ENCODE peak calls at places on chromosome 6, in ten cellular contexts. One of them, this sample, is unnamed.

GRCh38 chr6:11615214-11615602 is 77.7 kb downstream of the TMEM170B start:
- DNase-seq in left lung: no peak
- DNase-seq in WERI-Rb-1: no peak
- DNase-seq in A549: no peak
- DNase-seq in T-helper 1 cell: no peak
- DNase-seq in GM18507: no peak
- DNase-seq in AG08396: no peak
- DNase-seq in caudate nucleus: no peak
- DNase-seq in PC-3: peak
- DNase-seq in right atrium auricular region: no peak
- DNase-seq in this sample: no peak

GRCh38 chr6:13190391-13190790 is 137.9 kb downstream of the TBC1D7 start:
- DNase-seq in left lung: no peak
- DNase-seq in WERI-Rb-1: no peak
- DNase-seq in A549: no peak
- DNase-seq in T-helper 1 cell: no peak
- DNase-seq in GM18507: no peak
- DNase-seq in AG08396: no peak
- DNase-seq in caudate nucleus: no peak
- DNase-seq in PC-3: no peak
- DNase-seq in right atrium auricular region: no peak
- DNase-seq in this sample: no peak

GRCh38 chr6:2524090-2524489 is 226.6 kb downstream of the MYLK4 start:
- DNase-seq in left lung: no peak
- DNase-seq in WERI-Rb-1: no peak
- DNase-seq in A549: no peak
- DNase-seq in T-helper 1 cell: no peak
- DNase-seq in GM18507: no peak
- DNase-seq in AG08396: no peak
- DNase-seq in caudate nucleus: no peak
- DNase-seq in PC-3: peak
- DNase-seq in right atrium auricular region: no peak
- DNase-seq in this sample: no peak

GRCh38 chr6:163780993-163781392 is 366.5 kb downstream of the QKI start:
- DNase-seq in left lung: no peak
- DNase-seq in WERI-Rb-1: peak
- DNase-seq in A549: no peak
- DNase-seq in T-helper 1 cell: no peak
- DNase-seq in GM18507: no peak
- DNase-seq in AG08396: no peak
- DNase-seq in caudate nucleus: no peak
- DNase-seq in PC-3: no peak
- DNase-seq in right atrium auricular region: no peak
- DNase-seq in this sample: no peak

GRCh38 chr6:79656134-79656533 is 25.0 kb downstream of the SH3BGRL2 start:
- DNase-seq in left lung: no peak
- DNase-seq in WERI-Rb-1: no peak
- DNase-seq in A549: no peak
- DNase-seq in T-helper 1 cell: no peak
- DNase-seq in GM18507: no peak
- DNase-seq in AG08396: no peak
- DNase-seq in caudate nucleus: no peak
- DNase-seq in PC-3: peak
- DNase-seq in right atrium auricular region: no peak
- DNase-seq in this sample: no peak

GRCh38 chr6:92026878-92027277 is 1392.5 kb downstream of the EPHA7 start:
- DNase-seq in left lung: no peak
- DNase-seq in WERI-Rb-1: no peak
- DNase-seq in A549: no peak
- DNase-seq in T-helper 1 cell: no peak
- DNase-seq in GM18507: no peak
- DNase-seq in AG08396: no peak
- DNase-seq in caudate nucleus: no peak
- DNase-seq in PC-3: no peak
- DNase-seq in right atrium auricular region: no peak
- DNase-seq in this sample: no peak

GRCh38 chr6:71181565-71181964 is 107.0 kb upstream of the OGFRL1 start:
- DNase-seq in left lung: no peak
- DNase-seq in WERI-Rb-1: no peak
- DNase-seq in A549: peak
- DNase-seq in T-helper 1 cell: no peak
- DNase-seq in GM18507: no peak
- DNase-seq in AG08396: peak
- DNase-seq in caudate nucleus: no peak
- DNase-seq in PC-3: peak
- DNase-seq in right atrium auricular region: no peak
- DNase-seq in this sample: no peak

GRCh38 chr6:104940238-104940880 is 16.5 kb upstream of the LIN28B start:
- DNase-seq in left lung: peak
- DNase-seq in WERI-Rb-1: peak
- DNase-seq in A549: no peak
- DNase-seq in T-helper 1 cell: no peak
- DNase-seq in GM18507: no peak
- DNase-seq in AG08396: no peak
- DNase-seq in caudate nucleus: peak
- DNase-seq in PC-3: no peak
- DNase-seq in right atrium auricular region: no peak
- DNase-seq in this sample: no peak

GRCh38 chr6:170403451-170403850 is 96.9 kb downstream of the FAM120B start:
- DNase-seq in left lung: no peak
- DNase-seq in WERI-Rb-1: no peak
- DNase-seq in A549: no peak
- DNase-seq in T-helper 1 cell: no peak
- DNase-seq in GM18507: no peak
- DNase-seq in AG08396: no peak
- DNase-seq in caudate nucleus: no peak
- DNase-seq in PC-3: no peak
- DNase-seq in right atrium auricular region: no peak
- DNase-seq in this sample: no peak

GRCh38 chr6:137342607-137343186 is 123.5 kb upstream of the IFNGR1 start:
- DNase-seq in left lung: no peak
- DNase-seq in WERI-Rb-1: no peak
- DNase-seq in A549: peak
- DNase-seq in T-helper 1 cell: no peak
- DNase-seq in GM18507: no peak
- DNase-seq in AG08396: no peak
- DNase-seq in caudate nucleus: no peak
- DNase-seq in PC-3: no peak
- DNase-seq in right atrium auricular region: no peak
- DNase-seq in this sample: no peak

GRCh38 chr6:1821188-1822183 is 211.8 kb downstream of the FOXC1 start:
- DNase-seq in left lung: no peak
- DNase-seq in WERI-Rb-1: no peak
- DNase-seq in A549: no peak
- DNase-seq in T-helper 1 cell: no peak
- DNase-seq in GM18507: no peak
- DNase-seq in AG08396: peak
- DNase-seq in caudate nucleus: no peak
- DNase-seq in PC-3: no peak
- DNase-seq in right atrium auricular region: no peak
- DNase-seq in this sample: no peak

GRCh38 chr6:4008324-4009047 is 70.5 kb downstream of the FAM217A start:
- DNase-seq in left lung: no peak
- DNase-seq in WERI-Rb-1: no peak
- DNase-seq in A549: peak
- DNase-seq in T-helper 1 cell: no peak
- DNase-seq in GM18507: no peak
- DNase-seq in AG08396: peak
- DNase-seq in caudate nucleus: no peak
- DNase-seq in PC-3: peak
- DNase-seq in right atrium auricular region: no peak
- DNase-seq in this sample: no peak

GRCh38 chr6:91376686-91377085 is 789.8 kb upstream of the MAP3K7 start:
- DNase-seq in left lung: peak
- DNase-seq in WERI-Rb-1: no peak
- DNase-seq in A549: no peak
- DNase-seq in T-helper 1 cell: no peak
- DNase-seq in GM18507: no peak
- DNase-seq in AG08396: no peak
- DNase-seq in caudate nucleus: no peak
- DNase-seq in PC-3: peak
- DNase-seq in right atrium auricular region: no peak
- DNase-seq in this sample: no peak

GRCh38 chr6:5967594-5967993 is 39.1 kb downstream of the NRN1 start:
- DNase-seq in left lung: no peak
- DNase-seq in WERI-Rb-1: no peak
- DNase-seq in A549: no peak
- DNase-seq in T-helper 1 cell: no peak
- DNase-seq in GM18507: no peak
- DNase-seq in AG08396: no peak
- DNase-seq in caudate nucleus: no peak
- DNase-seq in PC-3: peak
- DNase-seq in right atrium auricular region: no peak
- DNase-seq in this sample: no peak

GRCh38 chr6:1735239-1735803 is 125.6 kb downstream of the FOXC1 start:
- DNase-seq in left lung: no peak
- DNase-seq in WERI-Rb-1: no peak
- DNase-seq in A549: no peak
- DNase-seq in T-helper 1 cell: no peak
- DNase-seq in GM18507: no peak
- DNase-seq in AG08396: no peak
- DNase-seq in caudate nucleus: no peak
- DNase-seq in PC-3: no peak
- DNase-seq in right atrium auricular region: no peak
- DNase-seq in this sample: no peak

GRCh38 chr6:28207244-28208179 is 17.6 kb upstream of the ZSCAN9 start:
- DNase-seq in left lung: peak
- DNase-seq in WERI-Rb-1: no peak
- DNase-seq in A549: no peak
- DNase-seq in T-helper 1 cell: no peak
- DNase-seq in GM18507: no peak
- DNase-seq in AG08396: peak
- DNase-seq in caudate nucleus: no peak
- DNase-seq in PC-3: no peak
- DNase-seq in right atrium auricular region: no peak
- DNase-seq in this sample: no peak

GRCh38 chr6:112300888-112301287 is 46.2 kb upstream of the RFPL4B start:
- DNase-seq in left lung: no peak
- DNase-seq in WERI-Rb-1: no peak
- DNase-seq in A549: no peak
- DNase-seq in T-helper 1 cell: no peak
- DNase-seq in GM18507: no peak
- DNase-seq in AG08396: no peak
- DNase-seq in caudate nucleus: no peak
- DNase-seq in PC-3: peak
- DNase-seq in right atrium auricular region: no peak
- DNase-seq in this sample: no peak

This sample was measured in T-helper 9 cell.